ENCODE peak calls at places on chromosomes 16 and 17, in four cellular contexts. J, Q, O and F are unnamed samples.
A peak's percentile ranks its signal among the peaks of the same experiment; 100 is the strongest.

GRCh38 chr17:82416771-82417170 is 1.4 kb upstream of the HEXD start:
- DNase-seq in J (no peak), O (no peak), Q (no peak), F (no peak)

GRCh38 chr17:65388911-65389310 is 172.5 kb downstream of the AXIN2 start:
- DNase-seq in J (no peak), Q (no peak), O (no peak), F (no peak)

GRCh38 chr16:50464325-50465290 is 83.6 kb upstream of the NKD1 start:
- DNase-seq in Q (no peak), J (no peak), O (no peak), F (peak; percentile 72)

GRCh38 chr16:330746-331145 is 21.8 kb downstream of the AXIN1 start:
- DNase-seq in O (no peak), J (no peak), Q (no peak), F (no peak)

GRCh38 chr17:62621223-62621622 is 6.2 kb upstream of the MRC2 start:
- DNase-seq in Q (no peak), O (no peak), J (no peak), F (no peak)

GRCh38 chr17:66290097-66290722 is 12.2 kb upstream of the PRKCA start:
- DNase-seq in O (peak; percentile 13), J (no peak), Q (no peak), F (no peak)

GRCh38 chr17:43661699-43662431 is at the start of gene MEOX1:
- DNase-seq in Q (no peak), J (peak; percentile 56), O (no peak), F (no peak)

GRCh38 chr16:81586421-81586820 is 141.8 kb downstream of the CMIP start:
- DNase-seq in O (no peak), J (no peak), Q (no peak), F (no peak)

GRCh38 chr17:62653831-62654829 is 26.7 kb downstream of the MRC2 start:
- DNase-seq in J (peak; percentile 76), O (no peak), Q (peak; percentile 44), F (peak; percentile 83)

GRCh38 chr17:81577278-81578000 is 25.3 kb upstream of the FAAP100 start:
- DNase-seq in J (no peak), Q (no peak), O (no peak), F (no peak)

GRCh38 chr17:8125196-8125946 is 1.5 kb upstream of the HES7 start:
- DNase-seq in J (peak; percentile 86), O (peak; percentile 83), Q (peak; percentile 84), F (peak; percentile 86)

GRCh38 chr17:77569846-77570564 is 388.5 kb upstream of the TNRC6C start:
- DNase-seq in J (no peak), Q (no peak), O (no peak), F (peak; percentile 61)